ENCODE peak calls at places on chromosomes 3 and 15, in six cellular contexts. F is H9, B is neuronal stem cell, H is IMR-90, Z is mesenchymal stem cell, A is H1. L is an unnamed sample.

GRCh38 chr3:166444336-166444735 is 607.1 kb upstream of the BCHE start:
- DNase-seq in A (no peak), H (peak; percentile 18), F (no peak), Z (no peak), B (no peak), L (no peak)

GRCh38 chr3:79960594-79960993 is 192.8 kb upstream of the ROBO1 start:
- DNase-seq in F (no peak), H (no peak), Z (no peak), B (no peak), A (no peak), L (no peak)

GRCh38 chr3:119098620-119099222 is 47.2 kb upstream of the TEX55 start:
- DNase-seq in Z (peak; percentile 26), A (no peak), B (peak; percentile 37), H (peak; percentile 40), F (no peak), L (peak; percentile 26)

GRCh38 chr15:90059208-90059985 is 42.9 kb downstream of the IDH2 start:
- DNase-seq in F (peak; percentile 84), B (no peak), H (no peak), Z (peak; percentile 68), A (peak; percentile 64), L (peak; percentile 96)

GRCh38 chr15:95025924-95026728 is 794.8 kb downstream of the MCTP2 start:
- DNase-seq in B (peak; percentile 39), A (peak; percentile 79), F (peak; percentile 55), H (peak; percentile 61), Z (peak; percentile 73), L (peak; percentile 72)

GRCh38 chr3:127865941-127866340 is 43.6 kb upstream of the MGLL start:
- DNase-seq in Z (peak; percentile 66), B (no peak), A (no peak), H (peak; percentile 49), F (no peak), L (peak; percentile 65)

GRCh38 chr15:90580946-90581345 is 51.2 kb downstream of the CRTC3 start:
- DNase-seq in Z (no peak), F (no peak), B (no peak), H (no peak), A (no peak), L (no peak)

GRCh38 chr15:76309561-76310330 is 1.5 kb downstream of the ETFA start:
- DNase-seq in Z (peak; percentile 29), A (no peak), H (no peak), B (no peak), F (no peak), L (peak; percentile 26)

GRCh38 chr3:37536033-37536432 is 325.6 kb upstream of the CTDSPL start:
- DNase-seq in H (no peak), F (no peak), A (no peak), B (no peak), Z (no peak), L (no peak)

GRCh38 chr15:60523056-60523455 is 44.1 kb upstream of the ICE2 start:
- DNase-seq in F (no peak), H (peak; percentile 80), A (no peak), Z (no peak), B (no peak), L (no peak)

GRCh38 chr15:90883526-90883931 is 775 bp upstream of the FES start:
- DNase-seq in Z (peak; percentile 19), A (no peak), B (no peak), F (no peak), H (no peak), L (peak; percentile 58)

GRCh38 chr3:111311126-111311525 is 230.9 kb upstream of the CD96 start:
- DNase-seq in H (no peak), F (no peak), A (no peak), B (no peak), Z (no peak), L (no peak)

GRCh38 chr3:102200126-102200525 is 234.7 kb upstream of the ZPLD1 start:
- DNase-seq in B (no peak), F (no peak), A (no peak), H (peak; percentile 89), Z (peak; percentile 18), L (no peak)

GRCh38 chr3:178990293-178990692 is 81.3 kb downstream of the ZMAT3 start:
- DNase-seq in Z (no peak), A (no peak), B (no peak), H (no peak), F (no peak), L (no peak)

GRCh38 chr15:90471126-90471525 is 58.6 kb upstream of the CRTC3 start:
- DNase-seq in B (no peak), F (peak; percentile 5), A (no peak), H (no peak), Z (no peak), L (no peak)

GRCh38 chr15:100714034-100714748 is 111.8 kb downstream of the ASB7 start:
- DNase-seq in Z (no peak), H (no peak), A (no peak), F (no peak), B (no peak), L (no peak)

GRCh38 chr15:56917652-56918045 is 795 bp upstream of the TCF12 start:
- DNase-seq in B (no peak), H (no peak), F (no peak), A (no peak), Z (no peak), L (no peak)

GRCh38 chr15:56918907-56919707 is 663 bp downstream of the TCF12 start:
- DNase-seq in B (peak; percentile 55), H (peak; percentile 73), F (peak; percentile 61), A (peak; percentile 70), Z (peak; percentile 78), L (peak; percentile 80)

GRCh38 chr15:56918046-56918906 is at the start of gene TCF12:
- DNase-seq in B (peak; percentile 97), A (peak; percentile 94), Z (peak; percentile 97), H (peak; percentile 95), F (peak; percentile 95), L (peak; percentile 98)

GRCh38 chr15:56916825-56917477 is 1.5 kb upstream of the TCF12 start:
- DNase-seq in A (no peak), H (no peak), Z (no peak), F (no peak), B (no peak), L (no peak)

DNA sequence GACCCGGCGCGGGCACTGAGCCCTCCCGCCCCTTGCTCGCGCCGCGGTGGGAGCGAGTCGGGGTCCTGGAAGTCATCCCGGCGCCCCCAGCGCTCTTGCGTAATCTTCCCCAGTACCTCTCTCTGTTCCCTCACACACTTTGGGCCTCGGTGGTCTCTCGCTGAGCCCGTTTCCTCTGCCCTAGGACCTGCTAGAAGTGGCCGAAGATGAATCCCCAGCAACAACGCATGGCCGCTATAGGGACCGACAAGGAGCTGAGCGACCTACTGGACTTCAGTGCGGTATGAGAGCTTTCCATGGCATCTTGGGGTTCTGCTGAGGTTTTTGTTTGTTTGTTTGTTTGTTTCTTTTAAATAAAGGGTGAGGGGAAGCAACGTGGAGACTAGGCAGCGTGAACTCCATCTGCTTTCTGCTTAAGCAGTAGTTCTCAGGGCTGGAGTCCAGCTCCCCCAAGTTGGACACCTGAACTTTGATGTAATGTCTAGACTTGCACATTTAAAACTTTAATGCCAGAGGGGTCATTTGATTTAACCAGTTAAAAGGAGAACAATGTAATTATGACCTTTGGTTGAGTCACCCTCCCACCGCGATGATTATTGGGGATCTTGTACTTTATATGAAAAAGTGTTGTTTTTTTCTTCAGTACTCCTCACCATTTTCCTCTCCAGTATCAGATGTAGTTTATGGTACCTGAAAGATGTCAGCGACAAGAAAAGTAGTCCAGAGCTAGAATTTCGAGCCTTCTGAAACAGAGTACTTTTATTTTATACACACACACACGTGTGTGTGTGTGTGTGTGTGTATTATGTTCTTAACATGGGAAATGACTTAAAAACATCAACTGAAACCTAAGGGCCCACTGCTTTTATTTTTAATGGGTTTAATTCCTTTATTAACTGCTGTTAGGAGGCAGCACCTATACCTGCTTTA is 1.5 kb downstream of the TCF12 start:
- DNase-seq in H (peak; percentile 35), F (peak; percentile 61), Z (peak; percentile 61), A (peak; percentile 60), B (no peak), L (peak; percentile 79)
- H2BK5ac ChIP-seq in H (peak overlapping the region; percentile 86), F (no peak overlapping the region), Z (peak overlapping the region; percentile 36), A (peak overlapping the region; percentile 62), B (peak overlapping the region; percentile 99), L (no peak overlapping the region)

GRCh38 chr3:49683162-49683561 is 6.1 kb downstream of the MST1 start:
- DNase-seq in B (no peak), Z (no peak), F (no peak), H (no peak), A (no peak), L (no peak)

GRCh38 chr3:49675912-49676311 is 1.8 kb downstream of the APEH start:
- DNase-seq in A (no peak), Z (no peak), F (no peak), B (no peak), H (no peak), L (no peak)

GRCh38 chr3:49681543-49681942 is 7.4 kb downstream of the APEH start:
- DNase-seq in A (no peak), H (no peak), B (no peak), F (no peak), Z (no peak), L (no peak)

GRCh38 chr3:49681232-49681522 is 7.0 kb downstream of the APEH start:
- DNase-seq in B (no peak), A (no peak), F (no peak), Z (no peak), H (no peak), L (no peak)

GRCh38 chr3:49680493-49681231 is 6.5 kb downstream of the APEH start:
- DNase-seq in F (no peak), A (no peak), B (no peak), H (no peak), Z (no peak), L (no peak)
- H2BK5ac ChIP-seq in F (no peak overlapping the region), A (no peak overlapping the region), B (no peak overlapping the region), H (no peak overlapping the region), Z (no peak overlapping the region), L (no peak overlapping the region)

GRCh38 chr3:148792540-148792939 is 35.1 kb upstream of the CPB1 start:
- DNase-seq in Z (no peak), F (no peak), A (no peak), H (no peak), B (no peak), L (no peak)
- H2BK5ac ChIP-seq in Z (no peak overlapping the region), F (no peak overlapping the region), A (no peak overlapping the region), H (no peak overlapping the region), B (no peak overlapping the region), L (no peak overlapping the region)

GRCh38 chr3:123694377-123695147 is 109.7 kb upstream of the HACD2 start:
- DNase-seq in Z (peak; percentile 80), F (no peak), H (peak; percentile 48), A (no peak), B (no peak), L (no peak)

GRCh38 chr3:123695731-123696640 is 111.1 kb upstream of the HACD2 start:
- DNase-seq in H (no peak), Z (no peak), F (no peak), B (no peak), A (no peak), L (no peak)

GRCh38 chr3:123693584-123693983 is 108.7 kb upstream of the HACD2 start:
- DNase-seq in Z (no peak), B (no peak), F (no peak), A (no peak), H (no peak), L (no peak)

GRCh38 chr3:123696796-123697195 is 111.9 kb upstream of the HACD2 start:
- DNase-seq in H (peak; percentile 14), Z (no peak), A (no peak), F (no peak), B (no peak), L (no peak)

DNA sequence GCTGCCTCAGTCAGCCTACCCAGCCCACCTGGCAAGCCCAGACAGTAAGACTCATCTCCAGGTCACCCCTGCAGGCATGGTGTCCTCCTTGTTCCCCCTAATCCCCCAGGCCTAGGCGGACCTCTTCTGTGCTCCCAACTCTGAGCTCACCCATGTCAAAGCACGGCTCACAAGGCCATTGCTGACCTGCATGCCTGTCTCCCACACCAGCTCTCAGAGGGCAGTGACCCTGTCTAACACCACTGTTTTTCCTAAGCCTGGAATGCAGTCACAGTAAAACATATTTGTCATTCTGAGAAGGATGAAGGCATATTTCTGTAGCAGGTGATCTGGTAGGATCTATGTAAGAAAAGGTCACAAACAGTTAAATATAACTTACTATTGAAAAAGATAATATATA is 110.3 kb upstream of the HACD2 start:
- DNase-seq in H (no peak), F (no peak), A (no peak), B (no peak), Z (peak; percentile 53), L (no peak)
- H2BK5ac ChIP-seq in H (peak overlapping the region; percentile 68), F (no peak overlapping the region), A (no peak overlapping the region), B (no peak overlapping the region), Z (peak overlapping the region; percentile 93), L (no peak overlapping the region)

L was measured in mesendoderm.